ENCODE peak calls at places on chromosomes 2 and 18, in five cellular contexts. A, C, F, X and E are unnamed samples.

GRCh38 chr2:232501331-232501771 is 13.7 kb upstream of the ECEL1 start:
- DNase-seq in C (no peak), F (no peak), X (peak), A (peak), E (no peak)

GRCh38 chr2:58557166-58557565 is 316.0 kb upstream of the FANCL start:
- DNase-seq in A (no peak), F (no peak), X (no peak), C (no peak), E (no peak)

GRCh38 chr18:55500316-55501086 is 87.5 kb downstream of the TCF4 start:
- DNase-seq in C (no peak), F (peak), X (no peak), A (no peak), E (no peak)

GRCh38 chr2:174492963-174493431 is 6.2 kb upstream of the GPR155 start:
- DNase-seq in F (no peak), X (no peak), A (no peak), C (no peak), E (no peak)

GRCh38 chr2:23124214-23124735 is 260.7 kb upstream of the KLHL29 start:
- DNase-seq in C (no peak), A (no peak), X (no peak), F (no peak), E (no peak)

GRCh38 chr2:64645014-64645418 is 8.7 kb downstream of the SERTAD2 start:
- DNase-seq in X (peak), F (peak), A (peak), C (no peak), E (peak)

GRCh38 chr2:32739679-32740078 is 111.8 kb downstream of the TTC27 start:
- DNase-seq in F (no peak), A (no peak), C (no peak), X (no peak), E (no peak)

GRCh38 chr2:160407393-160408204 is 86.0 kb downstream of the RBMS1 start:
- DNase-seq in X (peak), F (peak), A (peak), C (no peak), E (peak)

GRCh38 chr18:75211002-75211621 is 515 bp downstream of the TSHZ1 start:
- DNase-seq in X (no peak), C (no peak), F (peak), A (no peak), E (peak)

GRCh38 chr18:13613099-13613498 is 113.3 kb downstream of the FAM210A start:
- DNase-seq in F (no peak), C (no peak), X (no peak), A (no peak), E (no peak)

GRCh38 chr2:201929627-201930026 is 104.0 kb upstream of the FZD7 start:
- DNase-seq in A (no peak), F (no peak), C (no peak), X (no peak), E (no peak)

GRCh38 chr2:74461187-74462053 is 3.2 kb downstream of the WBP1 start:
- DNase-seq in F (no peak), A (no peak), C (no peak), X (no peak), E (no peak)

GRCh38 chr2:215436705-215437570 is 1.1 kb upstream of the FN1 start:
- DNase-seq in X (no peak), A (no peak), F (no peak), C (no peak), E (no peak)

GRCh38 chr2:138814123-138814883 is 34.1 kb upstream of the NXPH2 start:
- DNase-seq in A (no peak), C (no peak), F (no peak), X (no peak), E (no peak)
- TF ChIP-seq CTCF in A (no peak), C (no peak), F (no peak), X (no peak), E (no peak)

GRCh38 chr2:240819404-240820013 is 510 bp downstream of the KIF1A start:
- DNase-seq in C (no peak), F (no peak), X (peak), A (no peak), E (no peak)

GRCh38 chr2:240820014-240820606 is at the start of gene KIF1A:
- DNase-seq in A (no peak), X (peak), C (no peak), F (no peak), E (no peak)

GRCh38 chr2:240817496-240818292 is 2.3 kb downstream of the KIF1A start:
- DNase-seq in A (no peak), X (peak), C (no peak), F (no peak), E (peak)

GRCh38 chr2:240818293-240818542 is 1.8 kb downstream of the KIF1A start:
- DNase-seq in C (no peak), X (no peak), A (no peak), F (no peak), E (no peak)

GRCh38 chr2:240818543-240819403 is 1.2 kb downstream of the KIF1A start:
- DNase-seq in F (no peak), X (peak), A (no peak), C (no peak), E (no peak)
- H3K4me3 ChIP-seq in F (no peak), X (no peak), A (no peak), C (no peak), E (peak)

GRCh38 chr18:70288851-70289328 is at the start of gene SOCS6:
- DNase-seq in X (peak), C (peak), F (peak), A (peak), E (peak)
- TF ChIP-seq POLR2A in X (peak), C (no peak), F (peak), A (no peak), E (peak)

GRCh38 chr2:65920659-65921058 is 488.3 kb upstream of the SPRED2 start:
- DNase-seq in A (no peak), C (no peak), X (no peak), F (no peak), E (no peak)

GRCh38 chr2:65917990-65918389 is 485.6 kb upstream of the SPRED2 start:
- DNase-seq in A (no peak), F (no peak), X (no peak), C (no peak), E (no peak)

GRCh38 chr2:65916785-65917295 is 484.4 kb upstream of the SPRED2 start:
- DNase-seq in X (no peak), F (no peak), A (no peak), C (no peak), E (no peak)

GRCh38 chr2:65919579-65920188 is 487.3 kb upstream of the SPRED2 start:
- DNase-seq in A (no peak), X (no peak), C (no peak), F (no peak), E (no peak)

GRCh38 chr2:65918760-65919187 is 486.4 kb upstream of the SPRED2 start:
- DNase-seq in A (no peak), C (no peak), F (no peak), X (no peak), E (no peak)
- TF ChIP-seq CTCF in A (no peak), C (no peak), F (no peak), X (no peak), E (no peak)